ENCODE peak calls at places on chromosomes 1 and 21, in five cellular contexts. W is upper lobe of left lung, P is prostate gland, I is testis, B is stomach. G is an unnamed sample.

GRCh38 chr1:158124034-158124433 is 56.7 kb upstream of the CD1D start:
- DNase-seq in W (no peak), P (no peak), I (no peak), B (no peak), G (no peak)

GRCh38 chr1:173717238-173717637 is 2.5 kb downstream of the KLHL20 start:
- DNase-seq in W (peak; percentile 31), P (no peak), I (no peak), B (no peak), G (no peak)

GRCh38 chr1:98051065-98051675 is 130.3 kb upstream of the DPYD start:
- DNase-seq in W (peak; percentile 67), P (peak; percentile 47), I (peak; percentile 84), B (peak; percentile 72), G (peak; percentile 71)

GRCh38 chr1:190373705-190374336 is 103.8 kb downstream of the BRINP3 start:
- DNase-seq in W (no peak), P (no peak), I (no peak), B (no peak), G (peak; percentile 16)

GRCh38 chr1:7261490-7261889 is 476.2 kb downstream of the CAMTA1 start:
- DNase-seq in W (no peak), P (no peak), I (no peak), B (no peak), G (no peak)

GRCh38 chr21:33268736-33269441 is 2.7 kb downstream of the IL10RB start:
- DNase-seq in W (peak; percentile 96), P (peak; percentile 93), I (no peak), B (peak; percentile 99), G (no peak)

GRCh38 chr1:16631248-16632043 is 18.1 kb upstream of the NBPF1 start:
- DNase-seq in W (peak; percentile 26), P (no peak), I (no peak), B (peak; percentile 34), G (no peak)

GRCh38 chr1:201276891-201277290 is 6.4 kb upstream of the PKP1 start:
- DNase-seq in W (no peak), P (no peak), I (no peak), B (no peak), G (no peak)

GRCh38 chr1:159829822-159830455 is 3.3 kb downstream of the SLAMF8 start:
- DNase-seq in W (no peak), P (no peak), I (peak; percentile 48), B (no peak), G (no peak)

GRCh38 chr1:202890392-202890791 is 1.4 kb upstream of the RABIF start:
- DNase-seq in W (no peak), P (no peak), I (no peak), B (no peak), G (no peak)

GRCh38 chr1:39190096-39190495 is 14.4 kb upstream of the MACF1 start:
- DNase-seq in W (no peak), P (no peak), I (no peak), B (no peak), G (no peak)

GRCh38 chr1:185775505-185775904 is 41.3 kb downstream of the HMCN1 start:
- DNase-seq in W (no peak), P (no peak), I (no peak), B (no peak), G (no peak)

GRCh38 chr1:55773189-55773940 is 558.2 kb upstream of the USP24 start:
- DNase-seq in W (no peak), P (no peak), I (no peak), B (no peak), G (no peak)

GRCh38 chr1:5729636-5730145 is 262.5 kb downstream of the NPHP4 start:
- DNase-seq in W (no peak), P (no peak), I (no peak), B (no peak), G (no peak)

GRCh38 chr21:18840239-18840638 is 436.7 kb upstream of the TMPRSS15 start:
- DNase-seq in W (no peak), P (no peak), I (no peak), B (no peak), G (peak; percentile 1)

GRCh38 chr1:30184393-30185141 is 538.8 kb downstream of the MATN1 start:
- DNase-seq in W (no peak), P (no peak), I (no peak), B (no peak), G (peak; percentile 91)

GRCh38 chr1:31771891-31772668 is 7.9 kb upstream of the ADGRB2 start:
- DNase-seq in W (no peak), P (no peak), I (no peak), B (no peak), G (no peak)

GRCh38 chr1:160628799-160629263 is 18.0 kb downstream of the SLAMF1 start:
- DNase-seq in W (no peak), P (no peak), I (no peak), B (no peak), G (no peak)

GRCh38 chr1:206477581-206478380 is 7.5 kb downstream of the IKBKE start:
- DNase-seq in W (no peak), P (no peak), I (no peak), B (no peak), G (no peak)

GRCh38 chr1:183272390-183272801 is 86.3 kb downstream of the LAMC2 start:
- DNase-seq in W (no peak), P (no peak), I (no peak), B (no peak), G (no peak)

GRCh38 chr1:161119379-161120061 is 1.6 kb downstream of the NIT1 start:
- DNase-seq in W (peak; percentile 32), P (no peak), I (no peak), B (no peak), G (peak; percentile 81)

GRCh38 chr21:33234618-33235520 is 5.1 kb downstream of the IFNAR2 start:
- DNase-seq in W (no peak), P (no peak), I (no peak), B (no peak), G (no peak)

GRCh38 chr1:36329817-36330216 is 6.4 kb upstream of the EVA1B start:
- DNase-seq in W (no peak), P (no peak), I (no peak), B (no peak), G (no peak)

GRCh38 chr1:59194621-59195020 is 102.3 kb upstream of the FGGY start:
- DNase-seq in W (no peak), P (no peak), I (no peak), B (no peak), G (no peak)

GRCh38 chr1:160096491-160097116 is 1.8 kb downstream of the IGSF8 start:
- DNase-seq in W (peak; percentile 41), P (no peak), I (no peak), B (no peak), G (no peak)

GRCh38 chr1:234478481-234479309 is at the start of gene TARBP1:
- DNase-seq in W (peak; percentile 66), P (peak; percentile 53), I (peak; percentile 69), B (peak; percentile 70), G (peak; percentile 90)
- TF ChIP-seq POLR2A in W (peak; percentile 84), P (peak; percentile 48), I (no peak), B (no peak), G (peak; percentile 67)

GRCh38 chr1:164636744-164637143 is 77.8 kb downstream of the PBX1 start:
- DNase-seq in W (no peak), P (no peak), I (no peak), B (no peak), G (no peak)

GRCh38 chr1:164635074-164635783 is 76.2 kb downstream of the PBX1 start:
- DNase-seq in W (no peak), P (no peak), I (no peak), B (no peak), G (no peak)

GRCh38 chr1:164638506-164639202 is 79.7 kb downstream of the PBX1 start:
- DNase-seq in W (no peak), P (no peak), I (no peak), B (peak; percentile 33), G (no peak)

GRCh38 chr1:164637461-164638375 is 78.7 kb downstream of the PBX1 start:
- DNase-seq in W (no peak), P (no peak), I (no peak), B (peak; percentile 66), G (no peak)

GRCh38 chr1:164635784-164636729 is 77.1 kb downstream of the PBX1 start:
- DNase-seq in W (no peak), P (no peak), I (peak; percentile 41), B (peak; percentile 72), G (no peak)
- TF ChIP-seq POLR2A in W (no peak), P (no peak), I (no peak), B (no peak), G (no peak)

GRCh38 chr21:42227909-42228708 is 9.2 kb downstream of the ABCG1 start:
- DNase-seq in W (peak; percentile 95), P (peak; percentile 39), I (peak; percentile 79), B (peak; percentile 86), G (peak; percentile 96)
- TF ChIP-seq POLR2A in W (peak; percentile 48), P (no peak), I (no peak), B (no peak), G (no peak)

DNA sequence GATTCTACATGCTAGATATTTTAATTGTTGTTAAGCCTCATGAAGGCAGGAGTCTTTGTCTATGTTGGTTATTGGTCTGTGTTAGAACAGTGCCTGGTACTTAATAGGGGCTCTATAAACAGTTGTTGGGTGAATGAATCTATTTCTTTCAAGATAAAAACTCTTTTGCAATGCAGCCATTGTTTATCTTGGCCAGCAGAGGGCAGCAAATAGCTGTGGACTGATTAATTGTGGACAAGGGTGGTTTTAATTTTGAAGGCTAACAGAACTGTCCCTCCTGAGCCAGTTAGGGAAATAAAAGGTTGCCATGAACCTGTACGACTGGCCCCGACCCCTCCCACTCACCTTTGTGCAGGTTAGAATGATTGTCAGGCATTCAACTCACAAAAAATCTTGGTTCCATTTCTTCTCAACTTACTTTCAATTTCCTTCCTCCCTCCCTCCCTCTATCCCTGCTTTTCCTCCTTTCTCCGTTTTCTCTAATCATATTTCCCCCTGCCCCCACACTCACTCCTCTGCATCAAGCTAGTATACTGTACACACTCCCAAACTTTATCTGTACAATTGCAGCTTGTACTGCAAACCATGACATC is 66.3 kb upstream of the DIRAS3 start:
- DNase-seq in W (peak; percentile 31), P (peak; percentile 43), I (peak; percentile 66), B (peak; percentile 52), G (peak; percentile 72)
- TF ChIP-seq POLR2A in W (no peak), P (no peak), I (no peak), B (no peak), G (no peak)

GRCh38 chr1:150259758-150260669 is 2.4 kb downstream of the CA14 start:
- DNase-seq in W (peak; percentile 91), P (no peak), I (peak; percentile 59), B (peak; percentile 78), G (no peak)
- TF ChIP-seq POLR2A in W (peak; percentile 54), P (peak; percentile 23), I (no peak), B (no peak), G (no peak)

DNA sequence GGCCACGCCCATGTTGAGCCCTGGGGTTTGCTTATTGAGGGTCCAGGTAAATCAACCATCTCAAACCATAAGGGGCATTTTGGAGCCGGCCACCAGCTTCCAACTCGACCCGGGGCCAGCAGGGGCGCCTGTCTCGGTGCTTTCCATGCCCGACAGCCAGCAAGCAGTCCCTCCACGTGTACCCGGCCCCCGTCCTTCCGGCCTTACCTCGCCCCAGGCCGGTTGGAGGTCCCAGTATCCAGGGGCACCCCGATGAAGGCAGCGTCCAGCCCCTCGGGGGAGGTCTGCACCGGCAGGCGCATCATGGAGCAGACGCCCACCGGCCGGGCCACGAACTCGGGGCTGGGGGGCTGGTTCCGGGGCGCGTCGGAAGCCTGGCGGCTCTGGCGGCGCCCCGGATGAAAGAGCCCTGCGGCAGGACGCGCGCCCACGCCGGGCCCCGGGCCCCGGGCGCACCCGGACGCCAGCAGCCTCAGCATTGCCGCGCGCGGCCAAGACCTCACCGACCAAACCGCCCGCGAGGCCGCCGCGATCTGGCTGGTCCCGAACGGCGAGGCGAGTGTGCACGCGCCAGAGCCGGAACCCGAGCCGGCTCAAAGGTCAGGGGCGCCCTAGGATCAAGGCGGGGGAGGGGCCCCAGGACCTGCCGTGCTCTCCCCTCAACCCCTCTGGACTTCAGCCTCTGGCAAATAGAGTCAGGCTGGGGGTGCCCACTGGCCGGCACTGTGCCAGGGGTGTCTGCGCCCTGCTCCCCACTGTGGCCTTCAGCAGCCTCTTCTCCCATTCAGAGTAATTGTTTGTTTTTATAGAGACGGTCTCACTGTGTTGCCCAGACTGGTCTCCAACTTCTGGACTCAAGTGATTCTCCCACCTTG is at the start of gene AGMAT:
- DNase-seq in W (no peak), P (no peak), I (peak; percentile 45), B (peak; percentile 43), G (peak; percentile 58)
- TF ChIP-seq POLR2A in W (no peak), P (no peak), I (no peak), B (no peak), G (no peak)